ENCODE peak calls at places on chromosomes 16 and 17, in seven cellular contexts. D is NCI-H1105 treated with DMSO at 0.1 percent for 48 hours; E is lower lobe of right lung; L is GM04504; I is HEK293T; V is activated CD4-positive, alpha-beta T cell treated with anti-CD3 and anti-CD28 coated beads for 36 hours; M is thoracic aorta. C is an unnamed sample.
A peak's percentile ranks its signal among the peaks of the same experiment; 100 is the strongest.

GRCh38 chr17:57708401-57708800 is 36.7 kb downstream of the CCDC182 start:
- DNase-seq in D (no peak), E (no peak), L (no peak), I (peak; percentile 42), V (no peak), M (no peak), C (peak; percentile 64)

GRCh38 chr16:19997734-19998133 is 76.0 kb downstream of the GPR139 start:
- DNase-seq in D (peak; percentile 29), E (no peak), L (no peak), I (no peak), V (no peak), M (no peak), C (no peak)

GRCh38 chr16:14600164-14600563 is 29.9 kb downstream of the PARN start:
- DNase-seq in D (no peak), E (no peak), L (peak; percentile 8), I (peak; percentile 15), V (no peak), M (no peak), C (peak; percentile 14)

GRCh38 chr17:27543958-27544349 is 87.0 kb upstream of the LGALS9 start:
- DNase-seq in D (no peak), E (no peak), L (no peak), I (no peak), V (no peak), M (no peak), C (no peak)

GRCh38 chr16:27404163-27404823 is 2.3 kb downstream of the IL21R start:
- DNase-seq in D (no peak), E (no peak), L (no peak), I (no peak), V (peak; percentile 69), M (no peak), C (no peak)

GRCh38 chr17:74737299-74738050 is 419 bp downstream of the RAB37 start:
- DNase-seq in D (peak; percentile 7), E (no peak), L (no peak), I (peak; percentile 52), V (peak; percentile 70), M (no peak), C (peak; percentile 83)

GRCh38 chr16:85398688-85399582 is 214.2 kb upstream of the GSE1 start:
- DNase-seq in D (no peak), E (peak; percentile 34), L (no peak), I (no peak), V (peak; percentile 1), M (no peak), C (no peak)

GRCh38 chr17:30236807-30237206 is 1.3 kb upstream of the SLC6A4 start:
- DNase-seq in D (no peak), E (peak; percentile 76), L (no peak), I (no peak), V (peak; percentile 55), M (peak; percentile 36), C (no peak)

GRCh38 chr16:69324013-69324531 is 6.3 kb downstream of the PDF start:
- DNase-seq in D (no peak), E (peak; percentile 84), L (no peak), I (no peak), V (no peak), M (no peak), C (no peak)

C was measured in NB4.